ENCODE peak calls at places on chromosomes 6 and 20, in four cellular contexts. A is HCT116, I is A549, F is HepG2. D is an unnamed sample.

GRCh38 chr20:46093531-46093930 is 3.8 kb upstream of the NCOA5 start:
- DNase-seq in A (no peak), I (no peak), F (no peak), D (no peak)

GRCh38 chr20:49345538-49345937 is 67.7 kb upstream of the ZNFX1 start:
- DNase-seq in A (no peak), I (peak), F (no peak), D (no peak)

GRCh38 chr6:71533939-71534379 is 245.3 kb downstream of the OGFRL1 start:
- DNase-seq in A (peak), I (peak), F (peak), D (peak)

GRCh38 chr6:96611342-96611964 is 48.5 kb downstream of the FHL5 start:
- DNase-seq in A (no peak), I (no peak), F (no peak), D (no peak)

GRCh38 chr6:159311618-159312017 is 142.4 kb downstream of the FNDC1 start:
- DNase-seq in A (no peak), I (no peak), F (no peak), D (no peak)

GRCh38 chr6:2733324-2733723 is 17.4 kb downstream of the MYLK4 start:
- DNase-seq in A (no peak), I (no peak), F (no peak), D (peak)

GRCh38 chr20:9397928-9398327 is 116.5 kb upstream of the LAMP5 start:
- DNase-seq in A (no peak), I (no peak), F (no peak), D (peak)

GRCh38 chr6:15476631-15477380 is 186.0 kb downstream of the DTNBP1 start:
- DNase-seq in A (no peak), I (no peak), F (no peak), D (no peak)

DNA sequence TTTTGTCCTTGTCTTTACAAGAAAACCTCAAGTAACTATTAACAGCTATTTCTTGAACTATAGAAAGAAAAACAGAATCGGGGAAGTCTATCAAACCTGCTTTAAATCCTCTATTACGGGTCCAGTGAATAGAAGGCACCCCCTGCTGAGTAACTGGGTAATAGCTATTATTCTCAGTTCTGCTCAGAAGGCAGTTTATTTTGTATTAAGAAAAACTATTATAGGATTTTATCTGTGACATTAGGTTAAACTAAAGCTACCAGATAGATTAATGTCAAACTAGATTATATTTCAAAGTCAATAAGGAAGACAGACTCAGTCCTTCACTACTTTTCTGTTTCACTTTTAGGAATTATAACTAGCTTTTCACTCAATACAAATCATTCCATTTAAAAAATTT is 93.7 kb downstream of the DST start:
- DNase-seq in A (no peak), I (no peak), F (no peak), D (no peak)
- TF ChIP-seq CTCF in A (no peak), I (no peak), F (peak), D (no peak)

DNA sequence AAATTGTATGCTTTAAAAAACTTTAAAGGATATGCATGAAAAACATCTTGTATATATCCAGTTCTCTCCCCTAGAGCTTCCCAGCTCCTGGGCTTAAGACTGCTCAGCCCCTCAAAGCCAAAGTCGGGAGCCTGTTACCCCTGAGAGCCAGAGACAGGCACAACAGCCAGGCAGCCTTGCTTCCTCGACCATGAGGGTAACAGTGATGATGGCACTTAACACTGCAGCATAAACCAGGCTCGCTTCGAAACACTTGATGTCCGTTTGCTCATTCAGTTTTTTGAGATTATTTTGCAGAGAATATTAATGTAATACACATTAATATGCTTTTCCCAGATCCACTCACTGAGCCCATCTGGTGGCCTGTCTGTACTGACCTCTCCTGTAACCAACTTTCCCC is 47.2 kb downstream of the RPP40 start:
- DNase-seq in A (no peak), I (no peak), F (no peak), D (no peak)
- TF ChIP-seq POLR2A in A (no peak), I (no peak), F (no peak), D (no peak)

DNA sequence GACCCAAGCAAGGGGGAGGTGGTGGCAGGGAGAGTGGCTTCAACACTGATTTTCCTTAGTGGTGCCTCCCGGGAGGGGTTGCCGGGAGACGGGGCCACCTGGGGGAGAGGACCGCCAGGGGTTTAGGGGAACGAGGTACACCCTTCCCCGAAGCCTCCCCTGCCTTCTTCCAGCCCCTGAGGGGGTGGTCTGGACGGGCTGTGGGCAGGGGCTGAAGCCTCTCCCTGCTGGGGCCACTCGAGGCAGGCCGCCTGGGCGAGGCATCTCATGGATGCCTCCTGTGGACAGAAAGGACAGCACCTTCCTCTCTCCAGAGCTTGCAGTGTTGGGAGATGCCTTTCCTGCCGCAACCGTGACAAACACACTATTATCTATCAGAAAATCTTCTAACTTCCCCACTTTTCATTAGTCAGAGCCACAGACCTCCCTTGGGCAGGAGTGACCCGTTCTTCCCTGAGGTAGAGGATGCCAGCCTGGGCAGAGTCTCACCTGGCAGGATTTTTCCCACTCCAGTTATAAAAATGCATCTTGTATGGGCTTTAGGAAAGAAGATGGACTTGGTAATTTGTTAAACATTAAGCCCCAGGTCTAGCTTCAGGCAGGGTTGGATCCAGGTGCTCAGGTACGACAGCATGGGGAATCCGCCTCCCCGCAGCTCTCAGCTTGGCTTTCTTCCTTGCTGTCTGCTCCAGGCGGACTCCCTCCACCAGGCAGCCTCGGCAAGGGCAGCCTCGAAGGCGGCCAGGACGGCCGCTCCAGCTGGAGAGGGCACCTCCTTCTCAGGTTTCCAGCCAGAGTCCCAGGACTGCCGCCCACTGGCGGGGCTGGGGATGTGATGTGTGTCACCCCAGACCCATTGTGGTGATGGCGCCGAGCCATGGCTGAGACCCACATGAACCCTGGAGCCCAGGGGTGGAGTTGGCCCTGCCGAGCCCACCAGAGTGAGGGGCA is 11.0 kb downstream of the HRH3 start:
- DNase-seq in A (no peak), I (peak), F (peak), D (no peak)
- TF ChIP-seq MAX in A (no peak), I (no peak), F (no peak), D (no peak)

GRCh38 chr6:168956884-168957730 is 296.5 kb downstream of the THBS2 start:
- DNase-seq in A (peak), I (peak), F (peak), D (peak)
- TF ChIP-seq CTCF in A (peak), I (peak), F (peak), D (peak)

DNA sequence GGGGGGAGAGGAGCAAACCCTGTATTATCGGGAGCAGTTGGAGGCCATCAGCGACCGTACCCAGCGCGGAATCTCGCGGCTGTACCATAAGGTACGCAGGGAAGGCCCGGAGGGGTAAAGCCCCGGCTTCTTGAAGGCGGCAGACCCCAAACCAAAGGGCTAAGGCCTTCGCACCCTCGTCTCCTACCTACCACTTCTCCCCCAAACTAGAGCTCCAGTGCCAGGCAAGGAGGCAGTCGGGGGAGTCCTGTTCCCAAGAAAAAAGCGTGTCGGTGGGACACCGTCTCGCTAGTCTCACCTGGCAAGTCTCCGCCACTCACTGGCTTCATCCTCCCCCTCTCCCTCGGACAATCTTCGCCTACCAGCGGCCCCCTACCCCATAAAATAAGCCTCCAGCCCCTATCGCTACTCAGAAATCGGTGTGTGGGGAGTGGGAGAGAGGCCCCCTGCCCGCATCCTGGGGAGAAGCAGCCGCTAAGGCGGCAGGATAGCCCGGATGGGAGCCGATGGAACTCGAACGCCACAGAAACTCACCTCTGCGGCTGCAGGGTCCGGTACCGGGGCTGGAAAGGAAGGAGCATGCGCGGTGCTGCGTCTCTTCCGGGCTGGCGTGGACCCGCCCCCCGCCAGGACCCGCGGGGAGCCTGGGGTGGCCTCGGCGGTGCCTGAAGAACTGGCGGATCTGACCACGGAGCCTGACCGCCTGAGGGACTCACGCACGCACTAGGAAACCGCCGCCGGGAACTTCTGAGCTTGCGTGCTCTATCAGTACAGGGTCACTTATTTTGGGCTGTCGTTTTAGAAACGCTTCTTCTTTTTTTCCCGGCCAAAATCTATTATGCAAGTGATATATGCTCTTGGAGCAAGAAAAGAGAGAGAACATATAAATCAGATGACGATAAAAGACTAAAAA is at the start of gene RPS10:
- DNase-seq in A (peak), I (peak), F (peak), D (peak)
- TF ChIP-seq POLR2A in A (peak), I (peak), F (peak), D (peak)

DNA sequence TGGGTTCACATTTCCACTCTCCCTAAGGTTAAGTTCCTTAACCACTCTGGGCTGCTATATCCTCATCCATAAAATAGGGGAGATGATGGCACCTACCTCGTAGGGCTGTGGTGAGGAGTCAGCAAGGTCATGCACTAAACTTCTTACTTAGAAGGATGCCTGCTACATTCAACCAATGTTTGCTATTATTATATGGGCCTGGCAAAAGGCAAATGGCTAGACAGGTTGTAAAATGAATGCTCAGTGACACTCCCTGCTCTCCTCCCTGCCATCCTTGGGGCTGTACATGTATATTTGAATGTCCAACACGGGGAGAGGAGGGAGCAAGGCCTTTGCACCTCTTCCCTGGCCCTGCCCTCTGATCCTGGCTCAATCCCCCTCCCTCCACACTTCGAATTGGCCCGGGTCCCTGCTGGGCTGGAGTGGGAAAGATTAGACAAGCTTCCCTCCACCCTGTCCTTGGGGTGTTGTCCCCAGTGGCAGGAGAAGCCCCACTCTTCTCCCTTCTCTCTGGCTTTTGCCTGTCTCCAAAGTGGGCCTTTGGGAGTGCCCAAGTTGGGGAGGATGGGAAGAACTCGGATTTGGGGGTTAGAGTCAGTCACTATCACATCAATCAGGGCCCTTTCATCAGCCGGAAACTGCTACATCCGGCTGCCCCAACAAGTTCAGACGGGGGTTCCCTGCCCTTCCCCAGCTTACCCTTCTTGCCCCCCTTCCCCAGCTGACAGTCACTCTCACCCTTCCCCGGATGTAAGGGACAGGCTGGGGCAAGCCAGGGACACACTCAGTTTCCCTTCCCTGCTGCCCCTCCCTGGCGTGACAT is 36.3 kb upstream of the VEGFA start:
- DNase-seq in A (no peak), I (no peak), F (no peak), D (no peak)
- TF ChIP-seq MAX in A (no peak), I (no peak), F (no peak), D (no peak)